ENCODE peak calls at places on chromosomes 3 and 15, in five cellular contexts. N is body of pancreas, Z is coronary artery, L is AG04450, H is astrocyte of the spinal cord. V is an unnamed sample.

GRCh38 chr3:36973141-36973540 is 19.8 kb downstream of the EPM2AIP1 start:
- DNase-seq in N (no peak), Z (no peak), L (no peak), H (no peak), V (no peak)

GRCh38 chr15:71559098-71559497 is 251.3 kb upstream of the NR2E3 start:
- DNase-seq in N (no peak), Z (no peak), L (peak), H (peak), V (no peak)

GRCh38 chr3:46950661-46951241 is 25.8 kb downstream of the CCDC12 start:
- DNase-seq in N (no peak), Z (no peak), L (no peak), H (no peak), V (no peak)

GRCh38 chr3:98741121-98741716 is 21.9 kb upstream of the ST3GAL6 start:
- DNase-seq in N (no peak), Z (no peak), L (no peak), H (peak), V (no peak)

GRCh38 chr3:185401319-185401955 is 38.5 kb downstream of the MAP3K13 start:
- DNase-seq in N (no peak), Z (no peak), L (no peak), H (no peak), V (no peak)

GRCh38 chr15:69712999-69713398 is 260.4 kb downstream of the RPLP1 start:
- DNase-seq in N (no peak), Z (no peak), L (no peak), H (no peak), V (no peak)

GRCh38 chr15:86701259-86701963 is 621.7 kb downstream of the AGBL1 start:
- DNase-seq in N (no peak), Z (no peak), L (no peak), H (no peak), V (no peak)

GRCh38 chr15:58203537-58203936 is 65.4 kb downstream of the AQP9 start:
- DNase-seq in N (no peak), Z (no peak), L (peak), H (peak), V (no peak)

GRCh38 chr15:98667521-98668179 is 19.3 kb downstream of the IGF1R start:
- DNase-seq in N (no peak), Z (no peak), L (no peak), H (no peak), V (no peak)

GRCh38 chr15:59532770-59533379 is 78.7 kb upstream of the GCNT3 start:
- DNase-seq in N (peak), Z (no peak), L (peak), H (peak), V (no peak)

GRCh38 chr15:96333194-96334016 is 2.9 kb downstream of the NR2F2 start:
- DNase-seq in N (peak), Z (peak), L (no peak), H (peak), V (no peak)

GRCh38 chr15:77107068-77107467 is 36.2 kb upstream of the TSPAN3 start:
- DNase-seq in N (peak), Z (no peak), L (no peak), H (peak), V (no peak)

GRCh38 chr15:98896002-98896721 is 111.4 kb downstream of the PGPEP1L start:
- DNase-seq in N (no peak), Z (no peak), L (peak), H (peak), V (no peak)

GRCh38 chr3:129417354-129417753 is 11.1 kb downstream of the EFCAB12 start:
- DNase-seq in N (no peak), Z (no peak), L (no peak), H (peak), V (no peak)

GRCh38 chr15:71103102-71103676 is 12.1 kb upstream of the THSD4 start:
- DNase-seq in N (peak), Z (peak), L (no peak), H (peak), V (no peak)

GRCh38 chr3:138093721-138094120 is 21.7 kb downstream of the DZIP1L start:
- DNase-seq in N (no peak), Z (no peak), L (no peak), H (no peak), V (no peak)

GRCh38 chr3:182711261-182711683 is 82.0 kb upstream of the ATP11B start:
- DNase-seq in N (no peak), Z (no peak), L (no peak), H (no peak), V (no peak)

GRCh38 chr3:197027151-197027895 is 2.3 kb downstream of the MELTF start:
- DNase-seq in N (no peak), Z (peak), L (no peak), H (no peak), V (no peak)

GRCh38 chr15:49199666-49200065 is 29.6 kb downstream of the GALK2 start:
- DNase-seq in N (no peak), Z (no peak), L (no peak), H (no peak), V (no peak)

GRCh38 chr15:45431502-45431901 is 53.2 kb upstream of the GATM start:
- DNase-seq in N (peak), Z (no peak), L (no peak), H (no peak), V (no peak)

GRCh38 chr3:77421916-77422315 is 382.0 kb downstream of the ROBO2 start:
- DNase-seq in N (no peak), Z (no peak), L (no peak), H (no peak), V (no peak)

GRCh38 chr3:63228677-63229076 is 49.4 kb upstream of the SYNPR start:
- DNase-seq in N (peak), Z (no peak), L (no peak), H (peak), V (no peak)

GRCh38 chr3:43155464-43156121 is 49.7 kb upstream of the POMGNT2 start:
- DNase-seq in N (peak), Z (no peak), L (peak), H (peak), V (peak)
- TF ChIP-seq CTCF in N (peak), Z (peak), L (peak), H (peak), V (peak)

GRCh38 chr15:91865486-91865885 is 12.0 kb downstream of the SLCO3A1 start:
- DNase-seq in N (no peak), Z (peak), L (no peak), H (no peak), V (no peak)

GRCh38 chr15:91866971-91867372 is 13.5 kb downstream of the SLCO3A1 start:
- DNase-seq in N (no peak), Z (peak), L (no peak), H (peak), V (no peak)

GRCh38 chr15:91865903-91866302 is 12.4 kb downstream of the SLCO3A1 start:
- DNase-seq in N (no peak), Z (no peak), L (no peak), H (no peak), V (no peak)

GRCh38 chr15:91866371-91866905 is 12.9 kb downstream of the SLCO3A1 start:
- DNase-seq in N (no peak), Z (peak), L (no peak), H (no peak), V (no peak)

GRCh38 chr15:91867581-91868026 is 14.1 kb downstream of the SLCO3A1 start:
- DNase-seq in N (peak), Z (peak), L (peak), H (peak), V (no peak)
- H3K4me3 ChIP-seq in N (no peak), Z (peak), L (no peak), H (no peak), V (no peak)

GRCh38 chr3:123488641-123489347 is 39.9 kb upstream of the ADCY5 start:
- DNase-seq in N (no peak), Z (no peak), L (no peak), H (no peak), V (no peak)

GRCh38 chr3:123486460-123486859 is 37.6 kb upstream of the ADCY5 start:
- DNase-seq in N (no peak), Z (no peak), L (no peak), H (no peak), V (no peak)

GRCh38 chr3:123485551-123485950 is 36.7 kb upstream of the ADCY5 start:
- DNase-seq in N (no peak), Z (no peak), L (no peak), H (no peak), V (no peak)

GRCh38 chr3:123492188-123492587 is 43.3 kb upstream of the ADCY5 start:
- DNase-seq in N (no peak), Z (no peak), L (no peak), H (no peak), V (no peak)

GRCh38 chr3:123489400-123490004 is 40.6 kb upstream of the ADCY5 start:
- DNase-seq in N (peak), Z (peak), L (peak), H (peak), V (peak)
- TF ChIP-seq CTCF in N (peak), Z (peak), L (peak), H (peak), V (peak)

DNA sequence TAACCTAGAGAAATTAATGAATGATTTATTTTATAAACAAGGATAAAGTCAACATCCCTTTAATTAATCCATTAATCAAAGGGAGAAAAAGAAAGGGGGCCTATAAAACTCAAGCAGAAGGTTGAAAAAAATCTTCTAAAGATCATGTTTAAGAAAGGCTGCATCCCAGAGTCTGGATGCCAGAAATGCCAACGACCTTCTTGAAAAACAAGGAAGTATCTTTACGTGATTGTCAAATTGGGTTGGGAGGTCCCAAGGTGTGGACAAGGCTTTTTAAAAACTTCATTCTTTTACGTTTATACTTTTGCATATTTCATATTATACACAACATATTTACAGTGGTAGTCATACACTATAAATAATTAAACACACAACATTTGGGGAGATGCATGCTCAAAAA is 1.6 kb downstream of the GOLGB1 start:
- DNase-seq in N (no peak), Z (no peak), L (no peak), H (no peak), V (no peak)
- H3K4me3 ChIP-seq in N (peak), Z (peak), L (peak), H (peak), V (peak)

DNA sequence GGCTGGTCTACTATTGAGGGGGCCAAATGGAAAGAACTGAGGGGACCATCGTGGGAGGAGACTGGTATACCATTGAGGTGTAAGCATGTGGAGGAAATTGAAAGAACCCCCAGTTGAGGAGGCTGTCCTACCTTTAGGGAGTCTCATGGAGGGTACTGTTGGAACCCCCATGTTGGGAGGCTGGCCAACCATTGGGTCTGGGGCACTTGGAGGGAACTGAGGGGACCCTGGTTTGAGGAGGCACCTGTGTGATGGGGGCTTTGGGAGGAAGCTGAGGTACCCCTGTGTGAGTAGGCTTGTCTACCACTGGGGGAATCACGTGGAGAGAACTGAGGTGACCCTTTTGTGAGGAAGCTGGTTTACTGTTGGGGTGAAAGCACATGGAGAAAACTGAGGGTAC is 157.5 kb downstream of the FBLN2 start:
- DNase-seq in N (no peak), Z (peak), L (no peak), H (no peak), V (no peak)
- TF ChIP-seq CTCF in N (no peak), Z (no peak), L (no peak), H (no peak), V (no peak)

DNA sequence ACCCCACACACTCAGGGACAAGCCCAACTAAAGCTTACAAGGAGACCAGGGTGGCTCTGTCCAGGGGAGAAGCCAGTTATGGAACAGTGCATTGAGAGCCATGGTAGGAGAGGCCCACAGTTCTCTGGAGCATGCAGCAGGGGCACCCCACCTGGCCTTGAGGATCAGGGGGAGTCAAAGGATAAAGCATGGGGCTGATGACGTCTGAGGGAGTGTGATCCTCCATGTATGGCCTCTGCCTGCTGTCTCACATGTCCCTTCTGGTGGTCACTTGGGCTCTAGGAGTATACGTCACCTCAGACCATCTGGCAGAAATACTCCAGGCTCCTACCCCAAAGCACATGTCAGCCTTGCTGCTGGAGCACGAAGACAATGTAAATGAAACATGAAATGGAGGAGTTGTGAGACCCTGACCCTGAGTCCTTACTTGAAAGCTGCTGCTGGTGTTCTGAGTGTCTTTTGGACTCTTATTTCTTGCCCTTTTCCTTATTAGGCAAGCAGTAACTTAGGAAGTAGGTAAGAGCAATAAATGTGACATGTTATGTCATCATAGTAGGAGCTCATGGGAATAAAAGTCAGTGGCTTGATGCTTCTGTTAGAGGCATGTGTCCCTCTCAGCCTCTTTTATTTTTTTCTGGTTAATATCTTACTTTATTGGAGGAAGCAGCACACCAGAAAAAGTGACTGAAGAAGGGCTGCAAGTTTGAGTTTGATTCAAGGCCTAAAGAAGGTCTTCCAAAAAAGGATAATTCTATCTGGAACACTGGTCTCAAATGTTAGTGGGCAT is 15.5 kb downstream of the SRPRB start:
- DNase-seq in N (no peak), Z (no peak), L (no peak), H (no peak), V (no peak)
- H3K4me3 ChIP-seq in N (no peak), Z (no peak), L (no peak), H (no peak), V (no peak)

GRCh38 chr3:60650171-60650570 is 601.1 kb downstream of the FHIT start:
- DNase-seq in N (no peak), Z (no peak), L (no peak), H (no peak), V (no peak)
- TF ChIP-seq CTCF in N (no peak), Z (no peak), L (peak), H (no peak), V (no peak)

DNA sequence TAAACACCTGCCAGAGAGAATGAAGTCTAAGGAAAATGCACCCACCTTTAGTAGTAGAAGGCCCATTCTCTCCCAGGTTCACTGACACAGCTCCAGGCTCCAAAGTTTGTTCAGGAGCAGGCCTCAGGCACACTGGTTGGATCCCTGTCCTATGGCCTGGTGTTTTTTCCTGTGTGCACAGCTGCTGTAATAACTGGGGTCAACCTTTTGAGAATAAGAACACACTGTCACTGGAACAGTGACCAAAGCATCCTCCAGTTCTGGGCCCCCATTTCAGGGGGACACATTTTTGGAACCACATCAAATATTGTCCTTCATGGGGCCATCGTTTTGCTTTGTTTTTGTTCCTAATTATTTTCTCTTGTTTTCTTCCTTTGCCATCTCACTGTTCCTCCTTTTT is 95.8 kb downstream of the ARNT2 start:
- DNase-seq in N (no peak), Z (no peak), L (no peak), H (no peak), V (no peak)
- H3K4me3 ChIP-seq in N (no peak), Z (no peak), L (no peak), H (no peak), V (no peak)

V was measured in tibial nerve.